ENCODE peak calls at places on chromosomes 3 and 15, in four cellular contexts. D, G, R and P are unnamed samples.
A peak's percentile ranks its signal among the peaks of the same experiment; 100 is the strongest.

GRCh38 chr3:126525853-126526667 is 2.1 kb downstream of the CHST13 start:
- DNase-seq in D (no peak), G (no peak), R (no peak), P (no peak)

GRCh38 chr15:57605491-57605890 is 13.8 kb downstream of the MYZAP start:
- DNase-seq in D (no peak), G (peak; percentile 3), R (no peak), P (no peak)

GRCh38 chr3:184229424-184230080 is at the start of gene VWA5B2:
- DNase-seq in D (peak; percentile 34), G (no peak), R (peak; percentile 72), P (no peak)

GRCh38 chr3:141412936-141413354 is 44.6 kb downstream of the ZBTB38 start:
- DNase-seq in D (peak; percentile 81), G (peak; percentile 98), R (no peak), P (no peak)

GRCh38 chr3:143349455-143349854 is 229.9 kb downstream of the CHST2 start:
- DNase-seq in D (no peak), G (no peak), R (peak; percentile 54), P (no peak)

GRCh38 chr3:111690242-111690641 is 95.1 kb upstream of the ZBED2 start:
- DNase-seq in D (peak; percentile 37), G (no peak), R (peak; percentile 56), P (no peak)

GRCh38 chr15:38886315-38887163 is 321.9 kb upstream of the RASGRP1 start:
- DNase-seq in D (peak; percentile 82), G (no peak), R (no peak), P (peak; percentile 51)

GRCh38 chr15:81071130-81071529 is 62.9 kb upstream of the CFAP161 start:
- DNase-seq in D (peak; percentile 18), G (no peak), R (no peak), P (no peak)

GRCh38 chr3:13215940-13216546 is 142.8 kb upstream of the IQSEC1 start:
- DNase-seq in D (peak; percentile 18), G (no peak), R (no peak), P (no peak)

GRCh38 chr15:49423906-49424520 is 971 bp downstream of the FGF7 start:
- DNase-seq in D (no peak), G (no peak), R (no peak), P (no peak)

GRCh38 chr3:38726751-38727150 is 77.3 kb upstream of the SCN5A start:
- DNase-seq in D (no peak), G (no peak), R (no peak), P (no peak)

GRCh38 chr15:87348746-87349145 is 907.8 kb downstream of the NTRK3 start:
- DNase-seq in D (peak; percentile 17), G (no peak), R (no peak), P (peak; percentile 79)

GRCh38 chr3:59979542-59979941 is 929.7 kb upstream of the CFAP20DC start:
- DNase-seq in D (no peak), G (no peak), R (no peak), P (no peak)

GRCh38 chr3:50300681-50301254 is 1.6 kb upstream of the HYAL3 start:
- DNase-seq in D (no peak), G (peak; percentile 78), R (peak; percentile 12), P (no peak)

GRCh38 chr3:113409676-113410075 is 31.6 kb downstream of the CFAP44 start:
- DNase-seq in D (no peak), G (no peak), R (no peak), P (no peak)

GRCh38 chr3:186070996-186071395 is 37.9 kb downstream of the ETV5 start:
- DNase-seq in D (peak; percentile 18), G (no peak), R (no peak), P (peak; percentile 83)

GRCh38 chr15:78453447-78453846 is 15.4 kb downstream of the IREB2 start:
- DNase-seq in D (no peak), G (no peak), R (no peak), P (no peak)

GRCh38 chr3:188950832-188951489 is 220.8 kb upstream of the TPRG1 start:
- DNase-seq in D (peak; percentile 98), G (peak; percentile 96), R (no peak), P (peak; percentile 88)

GRCh38 chr3:18351823-18352744 is 73.1 kb downstream of the SATB1 start:
- DNase-seq in D (no peak), G (no peak), R (no peak), P (no peak)

GRCh38 chr3:46881819-46882376 is 4.4 kb downstream of the PTH1R start:
- DNase-seq in D (no peak), G (no peak), R (no peak), P (no peak)

DNA sequence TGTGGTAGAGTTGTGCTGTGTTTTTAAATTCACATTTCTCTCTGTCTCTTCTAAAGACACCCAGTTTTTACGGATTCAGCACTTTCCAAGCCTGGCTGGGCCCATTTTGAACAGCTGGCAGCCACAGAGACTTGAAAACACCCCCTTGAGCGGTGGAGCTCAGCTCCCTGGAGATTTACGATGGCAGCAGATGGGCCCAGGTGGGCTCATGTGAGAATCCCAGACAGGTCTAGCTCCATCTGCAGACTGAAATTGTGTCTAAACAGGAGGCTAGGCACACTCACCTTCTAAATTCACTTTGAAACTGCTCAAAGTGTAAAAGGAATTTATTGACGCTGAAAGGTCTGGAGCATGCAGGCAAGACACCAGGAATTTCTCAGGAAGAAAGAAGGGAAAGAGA is 232.0 kb upstream of the HES1 start:
- DNase-seq in D (no peak), G (no peak), R (no peak), P (no peak)
- H3K4me3 ChIP-seq in D (no peak overlapping the region), G (no peak overlapping the region), R (no peak overlapping the region), P (no peak overlapping the region)

GRCh38 chr3:89740881-89741177 is 633.4 kb downstream of the EPHA3 start:
- DNase-seq in D (peak; percentile 7), G (no peak), R (no peak), P (no peak)
- TF ChIP-seq CTCF in D (no peak), G (no peak), R (no peak), P (no peak)

GRCh38 chr15:85722789-85723188 is 71.9 kb downstream of the KLHL25 start:
- DNase-seq in D (no peak), G (no peak), R (no peak), P (no peak)
- H3K4me3 ChIP-seq in D (no peak overlapping the region), G (no peak overlapping the region), R (no peak overlapping the region), P (no peak overlapping the region)

DNA sequence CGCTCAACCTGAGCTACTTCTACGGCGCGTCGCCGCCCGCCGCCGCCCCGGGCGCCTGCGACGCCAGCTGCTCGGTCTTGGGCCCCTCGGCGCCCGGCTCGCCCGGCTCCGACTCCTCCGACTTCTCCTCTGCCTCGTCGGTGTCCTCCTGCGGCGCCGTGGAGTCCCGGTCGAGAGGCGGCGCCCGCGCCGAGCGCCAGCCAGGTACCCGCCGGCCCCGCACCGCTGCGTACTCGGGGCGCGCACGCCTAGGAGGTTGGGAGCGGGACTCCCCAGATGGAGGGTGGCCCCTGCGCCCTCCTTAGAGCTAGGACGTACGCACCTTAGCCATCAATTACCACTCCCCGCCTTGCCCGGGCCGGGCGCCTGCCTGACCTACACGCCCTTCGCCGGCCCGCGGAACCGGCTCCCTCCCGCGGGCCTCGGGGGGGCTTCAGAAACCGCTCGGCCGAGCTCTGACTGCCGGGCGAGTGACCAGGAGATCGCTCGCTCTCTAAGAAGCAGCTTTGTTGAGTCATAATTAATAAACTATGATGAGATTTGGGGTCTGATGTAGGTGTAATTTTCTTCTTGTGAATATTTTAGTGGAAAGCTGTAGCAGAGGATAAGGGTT is 506 bp downstream of the NFKBIZ start:
- DNase-seq in D (no peak), G (no peak), R (peak; percentile 66), P (no peak)
- TF ChIP-seq CTCF in D (no peak), G (no peak), R (no peak), P (no peak)

GRCh38 chr15:98754283-98755022 is 106.1 kb downstream of the IGF1R start:
- DNase-seq in D (no peak), G (no peak), R (no peak), P (no peak)
- H3K4me3 ChIP-seq in D (peak overlapping the region; percentile 21), G (peak overlapping the region; percentile 56), R (peak overlapping the region; percentile 6), P (peak overlapping the region; percentile 13)

DNA sequence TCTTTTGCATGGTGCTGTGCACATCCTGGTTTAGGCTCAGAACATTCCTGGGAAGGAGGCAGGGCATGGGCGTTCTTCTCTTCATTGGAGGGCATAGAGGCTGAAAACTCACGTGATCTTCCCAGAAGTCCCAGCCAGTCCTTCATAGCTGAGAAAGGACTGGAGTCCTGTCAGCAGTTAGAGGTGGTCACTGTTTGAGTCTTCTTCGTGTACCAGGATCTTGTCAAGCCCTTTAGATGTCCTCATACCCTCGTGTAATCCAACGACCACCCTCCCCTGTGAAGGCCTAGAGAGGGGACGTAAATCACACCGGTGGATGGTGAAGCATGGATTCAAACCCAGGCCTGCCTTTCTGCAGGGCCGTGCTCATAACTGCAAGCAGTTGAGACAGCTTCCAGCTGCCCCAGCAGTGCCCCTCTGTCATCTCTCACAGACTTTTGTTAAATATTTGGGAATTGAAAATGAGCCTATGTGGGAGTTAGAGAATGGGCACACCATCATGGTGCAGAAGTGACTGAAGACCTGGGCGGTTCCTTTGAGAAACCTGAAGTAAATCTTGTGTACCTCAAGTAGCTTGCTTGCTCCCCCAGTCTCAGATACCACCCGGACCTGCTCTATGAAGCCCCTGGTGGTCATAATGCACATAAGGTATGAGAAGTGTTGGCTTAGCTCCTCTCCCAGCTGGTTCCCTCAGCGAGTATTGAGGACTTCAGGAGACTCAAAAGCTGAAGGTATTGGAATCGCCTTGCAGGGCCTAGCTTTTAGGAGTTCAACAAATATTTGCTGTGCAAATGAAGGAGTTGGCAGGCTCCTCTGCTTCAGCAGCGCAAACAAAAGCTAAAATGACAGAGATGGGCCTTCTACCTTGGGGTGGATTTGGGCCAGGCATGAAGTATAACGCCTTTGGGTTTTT is 1.4 kb downstream of the CMTM8 start:
- DNase-seq in D (no peak), G (no peak), R (peak; percentile 46), P (no peak)
- TF ChIP-seq CTCF in D (no peak), G (no peak), R (peak; percentile 44), P (peak; percentile 42)

GRCh38 chr3:151145713-151146070 is 57.3 kb downstream of the GPR171 start:
- DNase-seq in D (no peak), G (no peak), R (no peak), P (no peak)
- H3K4me3 ChIP-seq in D (no peak overlapping the region), G (peak overlapping the region; percentile 1), R (no peak overlapping the region), P (no peak overlapping the region)

GRCh38 chr3:159797771-159798170 is 190.9 kb upstream of the IL12A start:
- DNase-seq in D (no peak), G (no peak), R (no peak), P (no peak)

GRCh38 chr3:159796744-159797143 is 191.9 kb upstream of the IL12A start:
- DNase-seq in D (no peak), G (no peak), R (no peak), P (no peak)

GRCh38 chr3:159800434-159801121 is 188.1 kb upstream of the IL12A start:
- DNase-seq in D (no peak), G (no peak), R (no peak), P (no peak)

GRCh38 chr3:159796226-159796625 is 192.4 kb upstream of the IL12A start:
- DNase-seq in D (no peak), G (no peak), R (no peak), P (no peak)

GRCh38 chr3:159798951-159799350 is 189.7 kb upstream of the IL12A start:
- DNase-seq in D (peak; percentile 33), G (no peak), R (no peak), P (no peak)
- TF ChIP-seq CTCF in D (no peak), G (no peak), R (no peak), P (no peak)

GRCh38 chr15:90082140-90082713 is 20.0 kb downstream of the IDH2 start:
- DNase-seq in D (no peak), G (no peak), R (no peak), P (no peak)

GRCh38 chr15:90084876-90085423 is 17.3 kb downstream of the IDH2 start:
- DNase-seq in D (no peak), G (no peak), R (no peak), P (no peak)

GRCh38 chr15:90085565-90085964 is 16.7 kb downstream of the IDH2 start:
- DNase-seq in D (no peak), G (no peak), R (no peak), P (no peak)

GRCh38 chr15:90083419-90083818 is 18.8 kb downstream of the IDH2 start:
- DNase-seq in D (no peak), G (no peak), R (no peak), P (no peak)

GRCh38 chr15:90083954-90084607 is 18.2 kb downstream of the IDH2 start:
- DNase-seq in D (no peak), G (no peak), R (no peak), P (no peak)
- H3K4me3 ChIP-seq in D (no peak overlapping the region), G (no peak overlapping the region), R (no peak overlapping the region), P (no peak overlapping the region)